ENCODE peak calls at places on chromosome 13, in seven cellular contexts. One of them, this sample, is unnamed.

GRCh38 chr13:103883152-103883551 is 816.9 kb upstream of the SLC10A2 start:
- DNase-seq in A549: peak; percentile 24
- DNase-seq in activated B cell treated with CpG ODN at 0.5 μM for 24 hours: no peak
- DNase-seq in pancreas: peak; percentile 84
- DNase-seq in HFFc6: peak; percentile 49
- DNase-seq in IMR-90: peak; percentile 95
- DNase-seq in heart left ventricle: peak; percentile 89
- DNase-seq in this sample: peak; percentile 77

GRCh38 chr13:57123660-57124059 is 17.1 kb upstream of the PRR20A start:
- DNase-seq in A549: no peak
- DNase-seq in activated B cell treated with CpG ODN at 0.5 μM for 24 hours: no peak
- DNase-seq in pancreas: no peak
- DNase-seq in HFFc6: no peak
- DNase-seq in IMR-90: no peak
- DNase-seq in heart left ventricle: peak; percentile 37
- DNase-seq in this sample: no peak

GRCh38 chr13:20457670-20458069 is 68.0 kb downstream of the CRYL1 start:
- DNase-seq in A549: no peak
- DNase-seq in activated B cell treated with CpG ODN at 0.5 μM for 24 hours: no peak
- DNase-seq in pancreas: no peak
- DNase-seq in HFFc6: no peak
- DNase-seq in IMR-90: no peak
- DNase-seq in heart left ventricle: no peak
- DNase-seq in this sample: no peak

GRCh38 chr13:110017379-110017778 is 231.0 kb upstream of the IRS2 start:
- DNase-seq in A549: peak; percentile 66
- DNase-seq in activated B cell treated with CpG ODN at 0.5 μM for 24 hours: no peak
- DNase-seq in pancreas: no peak
- DNase-seq in HFFc6: peak; percentile 87
- DNase-seq in IMR-90: peak; percentile 95
- DNase-seq in heart left ventricle: no peak
- DNase-seq in this sample: no peak

GRCh38 chr13:40468227-40468838 is 198.1 kb downstream of the FOXO1 start:
- DNase-seq in A549: no peak
- DNase-seq in activated B cell treated with CpG ODN at 0.5 μM for 24 hours: no peak
- DNase-seq in pancreas: no peak
- DNase-seq in HFFc6: no peak
- DNase-seq in IMR-90: no peak
- DNase-seq in heart left ventricle: no peak
- DNase-seq in this sample: no peak

GRCh38 chr13:42970824-42971669 is 21.0 kb downstream of the EPSTI1 start:
- DNase-seq in A549: peak; percentile 28
- DNase-seq in activated B cell treated with CpG ODN at 0.5 μM for 24 hours: no peak
- DNase-seq in pancreas: no peak
- DNase-seq in HFFc6: peak; percentile 56
- DNase-seq in IMR-90: peak; percentile 43
- DNase-seq in heart left ventricle: no peak
- DNase-seq in this sample: no peak

GRCh38 chr13:110683203-110683883 is 22.6 kb downstream of the CARS2 start:
- DNase-seq in A549: no peak
- DNase-seq in activated B cell treated with CpG ODN at 0.5 μM for 24 hours: no peak
- DNase-seq in pancreas: no peak
- DNase-seq in HFFc6: peak; percentile 23
- DNase-seq in IMR-90: peak; percentile 15
- DNase-seq in heart left ventricle: no peak
- DNase-seq in this sample: no peak

GRCh38 chr13:84049442-84049841 is 167.2 kb upstream of the SLITRK1 start:
- DNase-seq in A549: no peak
- DNase-seq in activated B cell treated with CpG ODN at 0.5 μM for 24 hours: no peak
- DNase-seq in pancreas: no peak
- DNase-seq in HFFc6: no peak
- DNase-seq in IMR-90: no peak
- DNase-seq in heart left ventricle: no peak
- DNase-seq in this sample: no peak

GRCh38 chr13:41546372-41547252 is 89.3 kb downstream of the RGCC start:
- DNase-seq in A549: no peak
- DNase-seq in activated B cell treated with CpG ODN at 0.5 μM for 24 hours: no peak
- DNase-seq in pancreas: no peak
- DNase-seq in HFFc6: peak; percentile 91
- DNase-seq in IMR-90: peak; percentile 89
- DNase-seq in heart left ventricle: no peak
- DNase-seq in this sample: no peak

GRCh38 chr13:100356889-100357288 is 231.7 kb downstream of the GGACT start:
- DNase-seq in A549: no peak
- DNase-seq in activated B cell treated with CpG ODN at 0.5 μM for 24 hours: no peak
- DNase-seq in pancreas: no peak
- DNase-seq in HFFc6: no peak
- DNase-seq in IMR-90: peak; percentile 64
- DNase-seq in heart left ventricle: no peak
- DNase-seq in this sample: no peak

GRCh38 chr13:31060655-31061054 is 101.0 kb downstream of the HSPH1 start:
- DNase-seq in A549: no peak
- DNase-seq in activated B cell treated with CpG ODN at 0.5 μM for 24 hours: no peak
- DNase-seq in pancreas: no peak
- DNase-seq in HFFc6: no peak
- DNase-seq in IMR-90: no peak
- DNase-seq in heart left ventricle: no peak
- DNase-seq in this sample: no peak

GRCh38 chr13:23458972-23459371 is 25.5 kb upstream of the SACS start:
- DNase-seq in A549: no peak
- DNase-seq in activated B cell treated with CpG ODN at 0.5 μM for 24 hours: no peak
- DNase-seq in pancreas: no peak
- DNase-seq in HFFc6: no peak
- DNase-seq in IMR-90: no peak
- DNase-seq in heart left ventricle: no peak
- DNase-seq in this sample: no peak

GRCh38 chr13:60583196-60583908 is 186.3 kb downstream of the TDRD3 start:
- DNase-seq in A549: no peak
- DNase-seq in activated B cell treated with CpG ODN at 0.5 μM for 24 hours: no peak
- DNase-seq in pancreas: no peak
- DNase-seq in HFFc6: peak; percentile 9
- DNase-seq in IMR-90: peak; percentile 16
- DNase-seq in heart left ventricle: no peak
- DNase-seq in this sample: no peak

GRCh38 chr13:38483623-38484022 is 134.0 kb downstream of the UFM1 start:
- DNase-seq in A549: no peak
- DNase-seq in activated B cell treated with CpG ODN at 0.5 μM for 24 hours: no peak
- DNase-seq in pancreas: no peak
- DNase-seq in HFFc6: no peak
- DNase-seq in IMR-90: no peak
- DNase-seq in heart left ventricle: no peak
- DNase-seq in this sample: no peak

DNA sequence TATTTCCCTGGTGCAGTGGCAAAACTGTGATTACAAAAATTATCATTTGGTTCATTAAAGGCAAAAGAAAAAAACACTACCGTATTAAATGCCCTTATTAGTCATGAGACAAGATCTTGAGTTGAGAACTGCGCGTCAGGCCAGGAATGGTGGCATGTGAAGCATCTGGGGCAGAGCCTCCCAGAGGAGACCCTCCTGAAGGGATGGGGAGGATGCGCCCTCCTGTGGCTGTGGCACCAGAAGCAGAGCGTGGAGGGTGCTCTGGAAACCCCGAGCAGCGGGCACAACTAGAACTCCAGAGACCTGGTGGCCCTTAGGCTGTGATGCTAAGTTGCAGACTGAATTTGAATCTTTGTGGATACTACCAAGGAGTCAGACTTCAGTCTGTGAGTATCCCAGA is 11.5 kb downstream of the CUL4A start:
- DNase-seq in A549: no peak
- DNase-seq in activated B cell treated with CpG ODN at 0.5 μM for 24 hours: no peak
- DNase-seq in pancreas: no peak
- DNase-seq in HFFc6: no peak
- DNase-seq in IMR-90: no peak
- DNase-seq in heart left ventricle: no peak
- DNase-seq in this sample: peak; percentile 44
- TF ChIP-seq CTCF in A549: no peak
- TF ChIP-seq CTCF in activated B cell treated with CpG ODN at 0.5 μM for 24 hours: no peak
- TF ChIP-seq CTCF in pancreas: no peak
- TF ChIP-seq CTCF in HFFc6: peak; percentile 62
- TF ChIP-seq CTCF in IMR-90: peak; percentile 31
- TF ChIP-seq CTCF in heart left ventricle: peak; percentile 25
- TF ChIP-seq CTCF in this sample: peak; percentile 35

DNA sequence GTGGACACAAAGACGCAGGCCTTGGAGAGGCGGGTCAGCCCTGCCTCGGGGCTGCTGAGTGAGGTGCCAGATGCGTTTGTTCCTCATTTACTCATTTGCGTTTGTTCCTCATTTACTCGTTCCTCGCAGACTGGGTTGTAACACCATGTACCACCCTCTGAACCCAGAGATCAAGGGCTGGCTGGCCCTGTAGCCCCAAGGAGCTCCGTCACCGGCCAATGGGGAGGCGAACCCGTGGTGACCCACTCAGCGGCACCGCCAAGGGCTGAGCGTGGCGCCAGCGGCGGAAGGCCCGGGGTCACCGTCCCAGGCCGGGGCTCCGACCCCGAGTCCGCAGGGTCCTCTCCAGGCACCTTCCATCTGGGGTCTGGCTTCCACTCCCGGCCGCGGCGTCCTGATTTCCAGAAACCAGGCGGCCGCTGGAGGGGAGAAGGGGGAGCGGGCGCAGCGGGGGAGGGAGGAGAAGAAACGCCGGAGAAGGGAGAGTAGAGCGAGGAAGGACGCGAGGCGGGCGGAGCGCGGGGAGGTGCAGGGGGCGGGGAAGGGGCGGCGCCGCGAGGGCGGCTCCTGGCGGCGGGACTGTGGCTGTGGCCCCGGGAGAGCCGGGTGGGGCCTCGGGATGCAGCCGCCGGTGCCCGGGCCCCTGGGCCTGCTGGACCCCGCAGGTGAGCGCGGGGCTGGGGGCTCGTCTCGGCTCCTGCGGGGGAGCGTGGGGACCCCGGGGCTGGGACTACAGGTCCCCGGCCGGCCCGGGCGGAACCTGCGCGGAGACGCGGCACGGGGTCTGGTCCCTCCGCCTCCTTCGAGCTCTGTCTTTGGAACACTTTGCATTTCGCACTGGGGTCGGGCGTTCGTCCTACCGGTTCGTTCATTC is at the start of gene TMEM255B:
- DNase-seq in A549: peak; percentile 88
- DNase-seq in activated B cell treated with CpG ODN at 0.5 μM for 24 hours: peak; percentile 78
- DNase-seq in pancreas: peak; percentile 88
- DNase-seq in HFFc6: peak; percentile 35
- DNase-seq in IMR-90: peak; percentile 49
- DNase-seq in heart left ventricle: peak; percentile 94
- DNase-seq in this sample: peak; percentile 89
- TF ChIP-seq CTCF in A549: peak; percentile 7
- TF ChIP-seq CTCF in activated B cell treated with CpG ODN at 0.5 μM for 24 hours: no peak
- TF ChIP-seq CTCF in pancreas: peak; percentile 21
- TF ChIP-seq CTCF in HFFc6: peak; percentile 72
- TF ChIP-seq CTCF in IMR-90: peak; percentile 14
- TF ChIP-seq CTCF in heart left ventricle: peak; percentile 39
- TF ChIP-seq CTCF in this sample: peak; percentile 39

GRCh38 chr13:113141591-113141950 is 16.9 kb upstream of the PROZ start:
- DNase-seq in A549: no peak
- DNase-seq in activated B cell treated with CpG ODN at 0.5 μM for 24 hours: no peak
- DNase-seq in pancreas: no peak
- DNase-seq in HFFc6: no peak
- DNase-seq in IMR-90: no peak
- DNase-seq in heart left ventricle: no peak
- DNase-seq in this sample: no peak

GRCh38 chr13:113139580-113139979 is 17.0 kb downstream of the F10 start:
- DNase-seq in A549: no peak
- DNase-seq in activated B cell treated with CpG ODN at 0.5 μM for 24 hours: no peak
- DNase-seq in pancreas: no peak
- DNase-seq in HFFc6: no peak
- DNase-seq in IMR-90: no peak
- DNase-seq in heart left ventricle: no peak
- DNase-seq in this sample: no peak

GRCh38 chr13:113138792-113139551 is 16.4 kb downstream of the F10 start:
- DNase-seq in A549: no peak
- DNase-seq in activated B cell treated with CpG ODN at 0.5 μM for 24 hours: peak; percentile 1
- DNase-seq in pancreas: no peak
- DNase-seq in HFFc6: no peak
- DNase-seq in IMR-90: no peak
- DNase-seq in heart left ventricle: no peak
- DNase-seq in this sample: no peak

GRCh38 chr13:113142876-113143275 is 15.6 kb upstream of the PROZ start:
- DNase-seq in A549: no peak
- DNase-seq in activated B cell treated with CpG ODN at 0.5 μM for 24 hours: no peak
- DNase-seq in pancreas: no peak
- DNase-seq in HFFc6: no peak
- DNase-seq in IMR-90: no peak
- DNase-seq in heart left ventricle: no peak
- DNase-seq in this sample: no peak

DNA sequence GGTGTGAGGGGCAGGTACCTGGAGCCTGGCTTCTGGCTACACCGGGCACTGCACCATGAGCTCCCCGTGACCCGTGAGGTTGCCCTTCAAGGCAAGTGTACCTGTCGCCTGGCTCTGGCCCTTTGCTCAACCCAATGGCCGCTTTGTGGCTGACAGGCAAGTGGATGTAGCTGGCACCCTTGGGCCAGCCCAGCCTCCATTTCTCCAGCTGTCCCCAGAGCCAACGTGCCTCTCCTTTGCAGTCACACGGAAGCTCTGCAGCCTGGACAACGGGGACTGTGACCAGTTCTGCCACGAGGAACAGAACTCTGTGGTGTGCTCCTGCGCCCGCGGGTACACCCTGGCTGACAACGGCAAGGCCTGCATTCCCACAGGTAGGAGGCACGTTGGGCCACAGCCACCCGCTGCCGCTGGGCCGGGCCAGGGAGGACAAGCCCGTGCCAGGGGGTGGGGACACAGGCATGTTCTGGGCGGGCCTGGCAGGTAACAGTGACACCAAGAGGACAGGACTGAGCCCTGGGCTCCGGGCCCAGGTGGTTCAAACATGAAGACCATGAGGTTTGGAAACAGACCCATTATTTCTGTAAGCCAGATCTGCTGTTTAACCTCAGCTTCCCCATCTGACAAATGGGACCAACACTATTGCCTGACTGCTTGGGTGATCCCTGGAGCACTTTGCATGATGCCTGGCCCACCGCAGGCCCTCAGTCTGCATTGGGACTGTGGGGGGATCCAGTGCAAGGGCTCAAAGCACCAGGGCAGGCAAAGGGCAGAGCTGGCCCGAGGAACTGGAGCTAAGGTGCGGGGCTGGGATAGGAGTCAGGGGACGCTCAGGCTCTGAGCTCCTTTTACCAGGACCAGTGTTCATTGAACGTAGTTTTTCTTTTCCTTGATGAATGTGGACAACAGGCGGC is 17.5 kb upstream of the PROZ start:
- DNase-seq in A549: no peak
- DNase-seq in activated B cell treated with CpG ODN at 0.5 μM for 24 hours: no peak
- DNase-seq in pancreas: no peak
- DNase-seq in HFFc6: no peak
- DNase-seq in IMR-90: no peak
- DNase-seq in heart left ventricle: peak; percentile 56
- DNase-seq in this sample: no peak
- TF ChIP-seq CTCF in A549: no peak
- TF ChIP-seq CTCF in activated B cell treated with CpG ODN at 0.5 μM for 24 hours: no peak
- TF ChIP-seq CTCF in pancreas: no peak
- TF ChIP-seq CTCF in HFFc6: no peak
- TF ChIP-seq CTCF in IMR-90: no peak
- TF ChIP-seq CTCF in heart left ventricle: no peak
- TF ChIP-seq CTCF in this sample: no peak

DNA sequence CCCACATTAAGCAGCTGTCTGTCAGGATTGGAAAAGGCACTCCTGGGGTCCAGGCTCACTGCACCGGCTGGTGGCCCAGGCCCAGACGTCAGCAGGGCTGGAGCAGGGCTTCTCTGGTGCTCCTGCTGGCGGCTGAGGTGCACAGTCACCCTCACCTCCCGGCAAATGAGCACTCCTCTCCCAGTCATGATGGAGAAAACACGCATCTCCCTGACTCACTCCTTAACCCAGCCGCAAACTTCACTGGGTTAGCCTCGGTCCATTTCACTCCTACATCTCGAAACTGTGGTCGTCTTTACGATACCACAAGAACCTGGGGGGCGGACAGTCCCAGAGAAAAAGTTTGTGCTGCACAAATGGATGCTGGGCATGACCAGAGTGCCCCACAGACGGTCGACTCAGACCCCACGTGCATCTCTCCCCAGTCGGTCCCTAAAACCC is 3.3 kb upstream of the RASA3 start:
- DNase-seq in A549: no peak
- DNase-seq in activated B cell treated with CpG ODN at 0.5 μM for 24 hours: no peak
- DNase-seq in pancreas: no peak
- DNase-seq in HFFc6: no peak
- DNase-seq in IMR-90: no peak
- DNase-seq in heart left ventricle: no peak
- DNase-seq in this sample: no peak
- TF ChIP-seq CTCF in A549: no peak
- TF ChIP-seq CTCF in activated B cell treated with CpG ODN at 0.5 μM for 24 hours: no peak
- TF ChIP-seq CTCF in pancreas: no peak
- TF ChIP-seq CTCF in HFFc6: no peak
- TF ChIP-seq CTCF in IMR-90: no peak
- TF ChIP-seq CTCF in heart left ventricle: no peak
- TF ChIP-seq CTCF in this sample: no peak